ENCODE peak calls at places on chromosomes 11 and 22, in five cellular contexts. D, W, I, O and V are unnamed samples.
A peak's percentile ranks its signal among the peaks of the same experiment; 100 is the strongest.

GRCh38 chr11:133383689-133384088 is 148.6 kb downstream of the OPCML start:
- DNase-seq in D (no peak), W (no peak), O (no peak), I (no peak), V (no peak)

GRCh38 chr11:116851631-116852030 is 14.2 kb upstream of the APOA1 start:
- DNase-seq in O (no peak), I (no peak), W (no peak), D (peak; percentile 75), V (no peak)

GRCh38 chr11:29446132-29446531 is 570.7 kb downstream of the KCNA4 start:
- DNase-seq in W (no peak), I (no peak), D (no peak), O (no peak), V (no peak)

GRCh38 chr11:94577841-94578240 is 10.7 kb downstream of the PIWIL4 start:
- DNase-seq in I (no peak), D (no peak), W (no peak), O (no peak), V (no peak)

GRCh38 chr22:32245042-32245441 is 10.1 kb downstream of the SLC5A4 start:
- DNase-seq in W (no peak), O (no peak), D (no peak), I (no peak), V (no peak)

GRCh38 chr22:38032681-38033521 is 24.3 kb upstream of the PICK1 start:
- DNase-seq in I (peak; percentile 31), W (no peak), O (peak; percentile 88), D (no peak), V (no peak)

GRCh38 chr11:2771758-2772466 is 72.1 kb upstream of the KCNQ1OT1 start:
- DNase-seq in D (peak; percentile 44), O (no peak), W (no peak), I (no peak), V (no peak)

GRCh38 chr22:36797988-36798670 is 18.7 kb downstream of the PVALB start:
- DNase-seq in W (no peak), D (no peak), I (no peak), O (no peak), V (no peak)

GRCh38 chr11:11968511-11969280 is 39.7 kb downstream of the DKK3 start:
- DNase-seq in D (peak; percentile 26), W (no peak), I (no peak), O (peak; percentile 60), V (no peak)

GRCh38 chr11:102287963-102288744 is 29.1 kb upstream of the BIRC3 start:
- DNase-seq in O (peak; percentile 84), D (peak; percentile 70), W (peak; percentile 79), I (no peak), V (peak; percentile 94)

GRCh38 chr22:19795617-19796008 is 35.0 kb downstream of the TBX1 start:
- DNase-seq in D (no peak), I (peak; percentile 47), O (peak; percentile 33), W (no peak), V (no peak)

GRCh38 chr11:129695543-129696308 is 119.9 kb upstream of the TMEM45B start:
- DNase-seq in W (peak; percentile 73), O (peak; percentile 25), I (no peak), D (peak; percentile 87), V (peak; percentile 93)

GRCh38 chr22:43042101-43042780 is 27.3 kb upstream of the PACSIN2 start:
- DNase-seq in W (no peak), D (no peak), I (no peak), O (no peak), V (no peak)

GRCh38 chr11:126149759-126150236 is 61.7 kb downstream of the RPUSD4 start:
- DNase-seq in D (no peak), I (no peak), O (peak; percentile 31), W (no peak), V (no peak)

GRCh38 chr11:3841426-3842304 is 906 bp upstream of the RHOG start:
- DNase-seq in I (peak; percentile 77), O (peak; percentile 92), W (peak; percentile 78), D (peak; percentile 96), V (peak; percentile 83)

GRCh38 chr22:22318723-22319465 is 74.3 kb downstream of the VPREB1 start:
- DNase-seq in O (no peak), D (no peak), I (no peak), W (no peak), V (no peak)

GRCh38 chr11:120547871-120548681 is 36.5 kb downstream of the GRIK4 start:
- DNase-seq in I (peak; percentile 91), O (peak; percentile 98), D (no peak), W (no peak), V (peak; percentile 73)

GRCh38 chr11:93542753-93543246 is 391 bp downstream of the SMCO4 start:
- DNase-seq in D (no peak), O (peak; percentile 14), I (no peak), W (peak; percentile 50), V (peak; percentile 70)

GRCh38 chr11:123122341-123122740 is 60.4 kb upstream of the HSPA8 start:
- DNase-seq in W (no peak), D (no peak), I (peak; percentile 48), O (peak; percentile 37), V (no peak)

GRCh38 chr22:46516638-46517037 is 20.8 kb downstream of the CELSR1 start:
- DNase-seq in O (no peak), W (no peak), I (no peak), D (no peak), V (no peak)

GRCh38 chr11:15500643-15501042 is 385.9 kb downstream of the INSC start:
- DNase-seq in I (no peak), W (no peak), D (no peak), O (no peak), V (no peak)

GRCh38 chr11:129817282-129818051 is 1.8 kb downstream of the TMEM45B start:
- DNase-seq in D (no peak), W (no peak), I (no peak), O (no peak), V (no peak)

GRCh38 chr22:38981005-38981658 is 1.0 kb upstream of the APOBEC3B start:
- DNase-seq in O (peak; percentile 33), I (no peak), W (peak; percentile 59), D (no peak), V (no peak)

GRCh38 chr22:49928571-49929552 is 10.4 kb downstream of the CRELD2 start:
- DNase-seq in O (no peak), W (no peak), I (no peak), D (no peak), V (no peak)

GRCh38 chr11:43508511-43508918 is 149.8 kb downstream of the TTC17 start:
- DNase-seq in D (no peak), O (peak; percentile 71), W (no peak), I (peak; percentile 22), V (no peak)

GRCh38 chr22:43109511-43109910 is 1.0 kb upstream of the BIK start:
- DNase-seq in D (no peak), I (no peak), W (no peak), O (no peak), V (no peak)

GRCh38 chr11:110078923-110079544 is 14.2 kb upstream of the ZC3H12C start:
- DNase-seq in D (no peak), I (no peak), W (no peak), O (no peak), V (no peak)

GRCh38 chr11:4619514-4619913 is 11.5 kb upstream of the TRIM68 start:
- DNase-seq in W (no peak), D (no peak), O (no peak), I (no peak), V (no peak)